ENCODE peak calls at places on chromosomes 3 and 15, in six cellular contexts. One of them, this sample, is unnamed.
A peak's percentile ranks its signal among the peaks of the same experiment; 100 is the strongest.

GRCh38 chr15:72136170-72137051 is 18.2 kb downstream of the SENP8 start:
- DNase-seq in glutamatergic neuron: no peak
- DNase-seq in stimulated activated CD8-positive, alpha-beta memory T cell treated with anti-CD3 and anti-CD28 coated beads, Interleukin-12 subunit alpha, Interleukin-12 subunit beta, amount 100 ng/mL, for 4 hours: no peak
- DNase-seq in activated CD8-positive, alpha-beta memory T cell treated with anti-CD3 and anti-CD28 coated beads for 24 hours: no peak
- DNase-seq in osteoblast: no peak
- DNase-seq in ecto neural progenitor cell: no peak
- DNase-seq in this sample: no peak

GRCh38 chr3:171956372-171957104 is 82.8 kb upstream of the FNDC3B start:
- DNase-seq in glutamatergic neuron: no peak
- DNase-seq in stimulated activated CD8-positive, alpha-beta memory T cell treated with anti-CD3 and anti-CD28 coated beads, Interleukin-12 subunit alpha, Interleukin-12 subunit beta, amount 100 ng/mL, for 4 hours: no peak
- DNase-seq in activated CD8-positive, alpha-beta memory T cell treated with anti-CD3 and anti-CD28 coated beads for 24 hours: no peak
- DNase-seq in osteoblast: no peak
- DNase-seq in ecto neural progenitor cell: no peak
- DNase-seq in this sample: no peak

GRCh38 chr3:165545059-165545458 is 292.2 kb downstream of the BCHE start:
- DNase-seq in glutamatergic neuron: no peak
- DNase-seq in stimulated activated CD8-positive, alpha-beta memory T cell treated with anti-CD3 and anti-CD28 coated beads, Interleukin-12 subunit alpha, Interleukin-12 subunit beta, amount 100 ng/mL, for 4 hours: no peak
- DNase-seq in activated CD8-positive, alpha-beta memory T cell treated with anti-CD3 and anti-CD28 coated beads for 24 hours: no peak
- DNase-seq in osteoblast: no peak
- DNase-seq in ecto neural progenitor cell: no peak
- DNase-seq in this sample: no peak

GRCh38 chr15:65916664-65917406 is 47.5 kb downstream of the RAB11A start:
- DNase-seq in glutamatergic neuron: peak; percentile 84
- DNase-seq in stimulated activated CD8-positive, alpha-beta memory T cell treated with anti-CD3 and anti-CD28 coated beads, Interleukin-12 subunit alpha, Interleukin-12 subunit beta, amount 100 ng/mL, for 4 hours: no peak
- DNase-seq in activated CD8-positive, alpha-beta memory T cell treated with anti-CD3 and anti-CD28 coated beads for 24 hours: no peak
- DNase-seq in osteoblast: peak; percentile 96
- DNase-seq in ecto neural progenitor cell: peak; percentile 88
- DNase-seq in this sample: peak; percentile 64

GRCh38 chr15:60444289-60444912 is 34.5 kb downstream of the ICE2 start:
- DNase-seq in glutamatergic neuron: no peak
- DNase-seq in stimulated activated CD8-positive, alpha-beta memory T cell treated with anti-CD3 and anti-CD28 coated beads, Interleukin-12 subunit alpha, Interleukin-12 subunit beta, amount 100 ng/mL, for 4 hours: no peak
- DNase-seq in activated CD8-positive, alpha-beta memory T cell treated with anti-CD3 and anti-CD28 coated beads for 24 hours: no peak
- DNase-seq in osteoblast: no peak
- DNase-seq in ecto neural progenitor cell: no peak
- DNase-seq in this sample: no peak

GRCh38 chr3:153757839-153758238 is 363.4 kb upstream of the ARHGEF26 start:
- DNase-seq in glutamatergic neuron: no peak
- DNase-seq in stimulated activated CD8-positive, alpha-beta memory T cell treated with anti-CD3 and anti-CD28 coated beads, Interleukin-12 subunit alpha, Interleukin-12 subunit beta, amount 100 ng/mL, for 4 hours: no peak
- DNase-seq in activated CD8-positive, alpha-beta memory T cell treated with anti-CD3 and anti-CD28 coated beads for 24 hours: no peak
- DNase-seq in osteoblast: peak; percentile 51
- DNase-seq in ecto neural progenitor cell: no peak
- DNase-seq in this sample: no peak

GRCh38 chr3:188760408-188760807 is 411.4 kb upstream of the TPRG1 start:
- DNase-seq in glutamatergic neuron: no peak
- DNase-seq in stimulated activated CD8-positive, alpha-beta memory T cell treated with anti-CD3 and anti-CD28 coated beads, Interleukin-12 subunit alpha, Interleukin-12 subunit beta, amount 100 ng/mL, for 4 hours: no peak
- DNase-seq in activated CD8-positive, alpha-beta memory T cell treated with anti-CD3 and anti-CD28 coated beads for 24 hours: no peak
- DNase-seq in osteoblast: no peak
- DNase-seq in ecto neural progenitor cell: no peak
- DNase-seq in this sample: no peak

GRCh38 chr15:47717036-47717611 is at the start of gene SEMA6D:
- DNase-seq in glutamatergic neuron: peak; percentile 93
- DNase-seq in stimulated activated CD8-positive, alpha-beta memory T cell treated with anti-CD3 and anti-CD28 coated beads, Interleukin-12 subunit alpha, Interleukin-12 subunit beta, amount 100 ng/mL, for 4 hours: no peak
- DNase-seq in activated CD8-positive, alpha-beta memory T cell treated with anti-CD3 and anti-CD28 coated beads for 24 hours: no peak
- DNase-seq in osteoblast: peak; percentile 87
- DNase-seq in ecto neural progenitor cell: peak; percentile 91
- DNase-seq in this sample: no peak

GRCh38 chr3:155078959-155079794 is 942 bp upstream of the MME start:
- DNase-seq in glutamatergic neuron: no peak
- DNase-seq in stimulated activated CD8-positive, alpha-beta memory T cell treated with anti-CD3 and anti-CD28 coated beads, Interleukin-12 subunit alpha, Interleukin-12 subunit beta, amount 100 ng/mL, for 4 hours: no peak
- DNase-seq in activated CD8-positive, alpha-beta memory T cell treated with anti-CD3 and anti-CD28 coated beads for 24 hours: no peak
- DNase-seq in osteoblast: peak; percentile 74
- DNase-seq in ecto neural progenitor cell: no peak
- DNase-seq in this sample: no peak

GRCh38 chr15:52308446-52309153 is 13.0 kb upstream of the MYO5C start:
- DNase-seq in glutamatergic neuron: no peak
- DNase-seq in stimulated activated CD8-positive, alpha-beta memory T cell treated with anti-CD3 and anti-CD28 coated beads, Interleukin-12 subunit alpha, Interleukin-12 subunit beta, amount 100 ng/mL, for 4 hours: no peak
- DNase-seq in activated CD8-positive, alpha-beta memory T cell treated with anti-CD3 and anti-CD28 coated beads for 24 hours: no peak
- DNase-seq in osteoblast: peak; percentile 9
- DNase-seq in ecto neural progenitor cell: no peak
- DNase-seq in this sample: no peak

GRCh38 chr3:186239321-186239720 is 122.7 kb downstream of the DGKG start:
- DNase-seq in glutamatergic neuron: no peak
- DNase-seq in stimulated activated CD8-positive, alpha-beta memory T cell treated with anti-CD3 and anti-CD28 coated beads, Interleukin-12 subunit alpha, Interleukin-12 subunit beta, amount 100 ng/mL, for 4 hours: no peak
- DNase-seq in activated CD8-positive, alpha-beta memory T cell treated with anti-CD3 and anti-CD28 coated beads for 24 hours: no peak
- DNase-seq in osteoblast: no peak
- DNase-seq in ecto neural progenitor cell: no peak
- DNase-seq in this sample: no peak

GRCh38 chr3:56782900-56783299 is 18.8 kb downstream of the ARHGEF3 start:
- DNase-seq in glutamatergic neuron: no peak
- DNase-seq in stimulated activated CD8-positive, alpha-beta memory T cell treated with anti-CD3 and anti-CD28 coated beads, Interleukin-12 subunit alpha, Interleukin-12 subunit beta, amount 100 ng/mL, for 4 hours: no peak
- DNase-seq in activated CD8-positive, alpha-beta memory T cell treated with anti-CD3 and anti-CD28 coated beads for 24 hours: peak; percentile 59
- DNase-seq in osteoblast: no peak
- DNase-seq in ecto neural progenitor cell: no peak
- DNase-seq in this sample: no peak

GRCh38 chr3:123421353-123422174 is 27.3 kb downstream of the ADCY5 start:
- DNase-seq in glutamatergic neuron: no peak
- DNase-seq in stimulated activated CD8-positive, alpha-beta memory T cell treated with anti-CD3 and anti-CD28 coated beads, Interleukin-12 subunit alpha, Interleukin-12 subunit beta, amount 100 ng/mL, for 4 hours: no peak
- DNase-seq in activated CD8-positive, alpha-beta memory T cell treated with anti-CD3 and anti-CD28 coated beads for 24 hours: no peak
- DNase-seq in osteoblast: peak; percentile 44
- DNase-seq in ecto neural progenitor cell: no peak
- DNase-seq in this sample: no peak

GRCh38 chr3:39108309-39108708 is 829 bp downstream of the TTC21A start:
- DNase-seq in glutamatergic neuron: no peak
- DNase-seq in stimulated activated CD8-positive, alpha-beta memory T cell treated with anti-CD3 and anti-CD28 coated beads, Interleukin-12 subunit alpha, Interleukin-12 subunit beta, amount 100 ng/mL, for 4 hours: no peak
- DNase-seq in activated CD8-positive, alpha-beta memory T cell treated with anti-CD3 and anti-CD28 coated beads for 24 hours: no peak
- DNase-seq in osteoblast: no peak
- DNase-seq in ecto neural progenitor cell: peak; percentile 37
- DNase-seq in this sample: no peak

GRCh38 chr3:117998071-117998470 is 1036.6 kb downstream of the IGSF11 start:
- DNase-seq in glutamatergic neuron: no peak
- DNase-seq in stimulated activated CD8-positive, alpha-beta memory T cell treated with anti-CD3 and anti-CD28 coated beads, Interleukin-12 subunit alpha, Interleukin-12 subunit beta, amount 100 ng/mL, for 4 hours: no peak
- DNase-seq in activated CD8-positive, alpha-beta memory T cell treated with anti-CD3 and anti-CD28 coated beads for 24 hours: no peak
- DNase-seq in osteoblast: peak; percentile 23
- DNase-seq in ecto neural progenitor cell: no peak
- DNase-seq in this sample: no peak

GRCh38 chr3:119042162-119042561 is 7.5 kb upstream of the IGSF11 start:
- DNase-seq in glutamatergic neuron: no peak
- DNase-seq in stimulated activated CD8-positive, alpha-beta memory T cell treated with anti-CD3 and anti-CD28 coated beads, Interleukin-12 subunit alpha, Interleukin-12 subunit beta, amount 100 ng/mL, for 4 hours: no peak
- DNase-seq in activated CD8-positive, alpha-beta memory T cell treated with anti-CD3 and anti-CD28 coated beads for 24 hours: no peak
- DNase-seq in osteoblast: no peak
- DNase-seq in ecto neural progenitor cell: no peak
- DNase-seq in this sample: no peak

GRCh38 chr15:88606437-88606794 is 14.7 kb upstream of the AEN start:
- DNase-seq in glutamatergic neuron: no peak
- DNase-seq in stimulated activated CD8-positive, alpha-beta memory T cell treated with anti-CD3 and anti-CD28 coated beads, Interleukin-12 subunit alpha, Interleukin-12 subunit beta, amount 100 ng/mL, for 4 hours: no peak
- DNase-seq in activated CD8-positive, alpha-beta memory T cell treated with anti-CD3 and anti-CD28 coated beads for 24 hours: no peak
- DNase-seq in osteoblast: no peak
- DNase-seq in ecto neural progenitor cell: no peak
- DNase-seq in this sample: no peak

GRCh38 chr15:86645861-86646393 is 566.3 kb downstream of the AGBL1 start:
- DNase-seq in glutamatergic neuron: no peak
- DNase-seq in stimulated activated CD8-positive, alpha-beta memory T cell treated with anti-CD3 and anti-CD28 coated beads, Interleukin-12 subunit alpha, Interleukin-12 subunit beta, amount 100 ng/mL, for 4 hours: no peak
- DNase-seq in activated CD8-positive, alpha-beta memory T cell treated with anti-CD3 and anti-CD28 coated beads for 24 hours: no peak
- DNase-seq in osteoblast: no peak
- DNase-seq in ecto neural progenitor cell: no peak
- DNase-seq in this sample: no peak